ENCODE peak calls at places on chromosomes 6 and 20, in seven cellular contexts. N is iPS DF 19.7, Z is WTC11, B is posterior cingulate gyrus, M is RWPE1, Q is left lung, Y is psoas muscle. H is an unnamed sample.

GRCh38 chr6:104509355-104509754 is 350.4 kb downstream of the HACE1 start:
- DNase-seq in N (no peak), Z (no peak), B (no peak), M (no peak), Q (no peak), Y (no peak), H (no peak)

GRCh38 chr20:32885201-32885600 is 26.5 kb downstream of the EFCAB8 start:
- DNase-seq in N (no peak), Z (no peak), B (no peak), M (no peak), Q (no peak), Y (no peak), H (no peak)

GRCh38 chr6:149134531-149134933 is 183.0 kb upstream of the TAB2 start:
- DNase-seq in N (no peak), Z (no peak), B (no peak), M (no peak), Q (no peak), Y (no peak), H (no peak)

GRCh38 chr6:137894779-137895385 is 27.8 kb downstream of the TNFAIP3 start:
- DNase-seq in N (no peak), Z (no peak), B (no peak), M (no peak), Q (no peak), Y (no peak), H (no peak)

GRCh38 chr20:48159156-48159971 is 374.1 kb upstream of the SULF2 start:
- DNase-seq in N (no peak), Z (no peak), B (no peak), M (no peak), Q (no peak), Y (no peak), H (no peak)

GRCh38 chr20:21640556-21640955 is 64.9 kb upstream of the PAX1 start:
- DNase-seq in N (peak), Z (peak), B (no peak), M (peak), Q (no peak), Y (no peak), H (no peak)

GRCh38 chr20:30921286-30922071 is 336.0 kb upstream of the DEFB115 start:
- DNase-seq in N (no peak), Z (no peak), B (no peak), M (no peak), Q (peak), Y (no peak), H (no peak)

GRCh38 chr6:106056738-106057390 is 29.3 kb upstream of the PRDM1 start:
- DNase-seq in N (no peak), Z (no peak), B (no peak), M (no peak), Q (no peak), Y (no peak), H (no peak)

GRCh38 chr20:24838551-24839530 is 110.2 kb upstream of the CST7 start:
- DNase-seq in N (no peak), Z (no peak), B (no peak), M (no peak), Q (no peak), Y (no peak), H (no peak)

GRCh38 chr20:8209061-8209460 is 77.0 kb downstream of the PLCB1 start:
- DNase-seq in N (no peak), Z (no peak), B (no peak), M (no peak), Q (no peak), Y (no peak), H (no peak)

GRCh38 chr6:47057830-47058540 is 15.9 kb upstream of the ADGRF1 start:
- DNase-seq in N (no peak), Z (no peak), B (no peak), M (peak), Q (no peak), Y (no peak), H (no peak)

GRCh38 chr20:19497064-19497463 is 261.0 kb upstream of the RIN2 start:
- DNase-seq in N (no peak), Z (no peak), B (no peak), M (peak), Q (no peak), Y (no peak), H (no peak)

GRCh38 chr6:54267798-54268197 is 40.4 kb upstream of the TINAG start:
- DNase-seq in N (no peak), Z (peak), B (no peak), M (peak), Q (no peak), Y (no peak), H (no peak)

GRCh38 chr20:47453167-47453782 is 48.4 kb upstream of the NCOA3 start:
- DNase-seq in N (no peak), Z (no peak), B (no peak), M (peak), Q (no peak), Y (no peak), H (no peak)

GRCh38 chr6:135871296-135871695 is 19.8 kb downstream of the PDE7B start:
- DNase-seq in N (no peak), Z (no peak), B (no peak), M (no peak), Q (no peak), Y (no peak), H (no peak)

GRCh38 chr6:8131265-8131897 is 29.0 kb upstream of the EEF1E1 start:
- DNase-seq in N (peak), Z (peak), B (peak), M (peak), Q (no peak), Y (no peak), H (peak)

GRCh38 chr6:56868687-56869086 is 86.2 kb upstream of the BEND6 start:
- DNase-seq in N (no peak), Z (no peak), B (no peak), M (peak), Q (no peak), Y (no peak), H (no peak)

H was measured in head of caudate nucleus.